ENCODE peak calls at places on chromosomes 2 and 18, in seven cellular contexts. B is HL-60, U is transverse colon, D is WERI-Rb-1, Q is bronchial epithelial cell, X is HFF-Myc, M is kidney. S is an unnamed sample.

GRCh38 chr18:31049189-31049588 is 6.6 kb upstream of the DSC3 start:
- DNase-seq in M (no peak), X (no peak), U (no peak), B (no peak), D (no peak), Q (no peak), S (no peak)

GRCh38 chr2:180015951-180016709 is 9.0 kb upstream of the CWC22 start:
- DNase-seq in M (no peak), U (no peak), X (peak; percentile 65), B (no peak), D (no peak), Q (peak; percentile 86), S (no peak)

GRCh38 chr2:54589340-54590215 is 133.5 kb downstream of the SPTBN1 start:
- DNase-seq in X (no peak), U (peak; percentile 55), M (no peak), B (peak; percentile 59), D (no peak), Q (peak; percentile 72), S (no peak)

GRCh38 chr18:12254137-12254819 is at the start of gene CIDEA:
- DNase-seq in X (no peak), B (no peak), M (peak; percentile 67), U (no peak), D (no peak), Q (no peak), S (no peak)

GRCh38 chr2:135202751-135203150 is 150.7 kb downstream of the RAB3GAP1 start:
- DNase-seq in B (no peak), M (no peak), X (no peak), U (no peak), D (no peak), Q (no peak), S (no peak)

GRCh38 chr2:222875482-222875881 is 14.6 kb downstream of the ACSL3 start:
- DNase-seq in D (no peak), Q (no peak), U (no peak), B (no peak), M (no peak), X (no peak), S (no peak)

GRCh38 chr2:61620244-61621159 is 82.3 kb upstream of the XPO1 start:
- DNase-seq in U (no peak), Q (peak; percentile 84), M (no peak), B (peak; percentile 10), X (peak; percentile 78), D (no peak), S (no peak)

GRCh38 chr2:112343827-112344585 is 68.6 kb downstream of the ZC3H6 start:
- DNase-seq in X (peak; percentile 3), M (no peak), D (no peak), Q (no peak), U (no peak), B (no peak), S (peak; percentile 1)

GRCh38 chr18:59663096-59663495 is 34.1 kb downstream of the CCBE1 start:
- DNase-seq in Q (peak; percentile 36), U (no peak), X (no peak), M (no peak), B (no peak), D (no peak), S (no peak)

GRCh38 chr18:79682896-79683625 is 3.5 kb downstream of the CTDP1 start:
- DNase-seq in M (no peak), B (peak; percentile 99), Q (no peak), U (no peak), D (no peak), X (no peak), S (no peak)

GRCh38 chr2:186496401-186496800 is 10.3 kb downstream of the ZC3H15 start:
- DNase-seq in Q (peak; percentile 67), D (no peak), X (no peak), U (no peak), M (no peak), B (no peak), S (no peak)

GRCh38 chr2:17317439-17317976 is 200.7 kb downstream of the RAD51AP2 start:
- DNase-seq in D (no peak), B (no peak), Q (no peak), M (no peak), X (no peak), U (no peak), S (no peak)

GRCh38 chr18:59042477-59042842 is 97.2 kb upstream of the SEC11C start:
- DNase-seq in X (no peak), Q (peak; percentile 32), U (no peak), D (no peak), M (no peak), B (no peak), S (no peak)

GRCh38 chr2:63701406-63701805 is 112.6 kb downstream of the MDH1 start:
- DNase-seq in B (no peak), X (no peak), M (no peak), U (no peak), D (no peak), Q (no peak), S (no peak)

GRCh38 chr2:63700276-63700675 is 111.5 kb downstream of the MDH1 start:
- DNase-seq in Q (no peak), M (no peak), X (no peak), D (no peak), B (no peak), U (no peak), S (no peak)

GRCh38 chr2:63699549-63699839 is 110.7 kb downstream of the MDH1 start:
- DNase-seq in B (no peak), X (no peak), U (no peak), M (no peak), Q (peak; percentile 17), D (no peak), S (no peak)

GRCh38 chr2:63697160-63697559 is 108.4 kb downstream of the MDH1 start:
- DNase-seq in D (no peak), X (no peak), B (no peak), Q (no peak), U (no peak), M (no peak), S (no peak)

DNA sequence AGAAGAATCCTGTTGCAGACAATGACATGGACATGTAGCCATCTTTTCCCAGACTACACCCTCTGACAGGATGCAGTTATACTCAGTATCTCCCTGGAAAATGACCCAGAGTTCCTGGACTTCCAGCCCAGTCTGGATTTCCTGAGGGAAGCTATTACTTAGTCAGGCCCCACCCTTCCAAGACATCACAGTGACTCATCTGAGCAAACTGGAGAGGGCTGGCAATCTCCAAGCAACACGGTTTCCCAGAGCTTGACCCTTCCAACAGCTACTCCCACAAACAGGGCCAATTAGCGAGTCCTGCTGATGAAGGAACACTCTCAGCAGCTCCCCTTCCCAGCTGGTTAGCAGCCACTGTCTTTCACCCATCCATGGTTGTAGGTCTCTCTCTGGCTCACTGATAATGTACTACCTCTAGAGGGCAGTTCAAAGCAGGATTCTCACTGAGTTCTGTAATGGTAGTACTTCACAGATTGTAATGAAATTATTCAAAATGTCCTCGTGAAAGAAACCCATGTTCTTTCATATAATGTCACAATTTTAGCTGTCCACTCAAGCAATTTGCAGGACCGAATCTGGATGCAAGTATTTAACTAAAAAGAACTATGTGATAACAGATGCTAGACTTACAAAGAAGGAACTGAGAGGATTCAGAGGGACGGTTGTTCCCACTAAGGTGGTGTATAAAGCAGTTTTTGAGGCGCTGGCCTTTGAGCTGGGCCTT is 110.2 kb downstream of the MDH1 start:
- DNase-seq in Q (peak; percentile 94), M (peak; percentile 71), D (peak; percentile 51), B (peak; percentile 28), U (peak; percentile 46), X (peak; percentile 96), S (no peak)
- TF ChIP-seq CTCF in Q (peak; percentile 48), M (peak; percentile 46), D (peak; percentile 73), B (peak; percentile 21), U (peak; percentile 44), X (peak; percentile 62), S (peak; percentile 60)

DNA sequence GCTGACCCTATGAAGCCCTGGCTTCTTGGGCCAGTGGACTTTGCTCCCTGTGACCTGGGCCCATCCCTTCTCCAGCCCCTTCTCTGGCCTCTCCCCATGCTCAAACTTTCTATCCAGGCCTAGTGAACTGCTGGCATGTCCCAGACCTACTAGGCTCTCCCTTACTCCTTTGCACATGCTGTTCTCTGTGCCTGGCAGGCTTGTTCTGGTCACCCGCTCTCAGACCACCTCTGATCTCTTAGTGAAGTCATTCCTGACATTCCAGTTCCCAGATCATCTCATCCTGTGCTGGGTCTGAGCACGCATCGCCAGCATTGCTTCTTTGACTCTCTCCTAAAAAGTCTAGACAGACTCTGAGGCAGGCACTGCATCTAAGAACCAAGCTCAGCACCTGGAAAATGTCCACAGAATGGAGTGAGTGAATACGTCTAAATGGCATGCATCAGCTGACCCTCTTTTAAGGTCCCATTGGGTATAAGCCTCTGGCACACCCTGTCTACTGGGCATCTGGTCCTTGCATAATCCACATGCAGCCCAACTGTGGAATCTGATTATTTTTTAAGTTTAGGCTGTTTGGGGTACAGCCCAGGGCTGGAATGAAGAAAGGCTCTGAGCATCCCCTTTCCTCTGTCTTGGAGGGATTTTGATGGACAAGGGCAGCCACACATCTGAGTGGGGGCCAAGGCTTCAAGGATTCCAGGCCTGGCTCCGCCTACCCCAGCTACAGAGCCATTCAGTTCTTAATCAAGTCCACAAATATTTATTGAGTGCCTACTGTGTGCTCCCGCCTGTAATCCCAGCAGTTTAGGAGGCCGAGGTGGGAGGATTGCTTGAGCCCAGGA is 130.6 kb upstream of the HAAO start:
- DNase-seq in D (no peak), X (no peak), Q (peak; percentile 78), B (no peak), U (no peak), M (no peak), S (no peak)
- H3K4me3 ChIP-seq in D (no peak overlapping the region), X (no peak overlapping the region), Q (no peak overlapping the region), B (no peak overlapping the region), U (no peak overlapping the region), M (peak overlapping the region; percentile 2), S (no peak overlapping the region)

DNA sequence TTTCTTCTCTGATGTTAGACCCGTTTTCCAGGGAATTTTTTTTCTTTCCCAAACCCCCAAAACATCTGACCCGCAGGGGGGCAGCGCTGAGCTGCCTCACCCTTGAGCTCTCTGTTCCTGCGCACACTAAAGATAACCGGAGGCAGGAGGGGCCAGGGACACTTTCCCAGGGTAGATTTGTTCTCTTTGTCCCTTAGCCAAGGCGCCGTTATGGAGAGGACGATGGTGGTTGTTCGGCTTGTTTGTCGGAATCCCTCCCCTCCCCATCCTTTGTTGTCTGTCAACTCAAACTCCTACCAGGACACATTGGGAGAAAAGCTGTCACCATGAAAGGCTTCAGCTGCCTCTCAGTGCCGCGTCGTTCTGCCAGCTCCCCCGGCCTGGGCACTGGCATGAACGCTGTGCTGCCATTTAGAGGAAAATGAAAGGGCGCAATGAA is 62.3 kb downstream of the RND3 start:
- DNase-seq in M (no peak), D (peak; percentile 23), B (no peak), Q (no peak), U (no peak), X (no peak), S (no peak)
- TF ChIP-seq CTCF in M (no peak), D (no peak), B (no peak), Q (peak; percentile 20), U (no peak), X (peak; percentile 23), S (peak; percentile 20)

DNA sequence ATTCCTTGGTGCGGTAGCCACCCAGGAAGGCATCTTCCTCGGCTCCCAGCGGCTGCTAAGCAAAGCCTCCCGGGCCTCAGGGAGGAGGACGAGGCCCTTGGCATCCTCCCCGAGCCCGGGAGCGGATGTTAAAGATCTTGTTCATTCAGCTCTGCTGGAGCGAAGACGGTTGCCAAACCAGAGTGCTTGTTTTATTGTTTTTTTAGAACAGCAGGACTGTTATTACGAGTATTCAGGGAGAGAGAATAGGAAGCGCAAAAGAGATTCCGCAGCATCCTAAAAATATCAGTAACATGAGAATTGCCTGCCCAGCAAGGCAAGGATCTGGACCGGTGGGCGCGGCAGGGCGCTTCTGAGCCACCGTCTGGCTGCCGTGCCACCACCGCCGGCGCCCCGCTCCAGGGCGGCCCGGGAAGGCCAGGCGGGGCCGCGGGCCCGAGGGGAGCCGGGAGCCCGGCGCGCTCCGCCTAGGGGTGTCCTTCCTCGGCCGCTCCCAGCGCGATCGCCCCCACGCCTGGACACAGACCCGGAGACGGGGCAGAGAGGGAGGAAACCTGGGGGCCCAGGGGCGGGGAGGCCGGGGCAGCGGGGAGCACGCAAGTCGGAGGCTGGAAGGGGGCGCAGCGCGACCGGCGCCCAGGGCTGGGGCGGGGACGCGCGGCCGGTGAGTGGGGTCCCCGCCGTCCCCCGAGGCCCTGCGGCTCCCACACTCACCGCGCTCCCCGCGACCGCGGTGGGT is 850 bp downstream of the CYS1 start:
- DNase-seq in D (peak; percentile 52), X (no peak), B (no peak), Q (peak; percentile 13), M (peak; percentile 85), U (no peak), S (no peak)
- H3K4me3 ChIP-seq in D (peak overlapping the region; percentile 51), X (peak overlapping the region; percentile 17), B (peak overlapping the region; percentile 30), Q (peak overlapping the region; percentile 31), M (peak overlapping the region; percentile 80), U (peak overlapping the region; percentile 68), S (peak overlapping the region; percentile 59)